ENCODE peak calls at places on chromosomes 6 and 20, in six cellular contexts. One of them, this sample, is unnamed.
A peak's percentile ranks its signal among the peaks of the same experiment; 100 is the strongest.

GRCh38 chr6:147508871-147509608 is 550 bp downstream of the SAMD5 start:
- DNase-seq in stomach: no peak
- DNase-seq in HepG2: no peak
- DNase-seq in upper lobe of left lung: peak; percentile 85
- DNase-seq in suprapubic skin: no peak
- DNase-seq in HCT116: no peak
- DNase-seq in this sample: peak; percentile 15

GRCh38 chr6:15268130-15268908 is 22.4 kb downstream of the JARID2 start:
- DNase-seq in stomach: no peak
- DNase-seq in HepG2: no peak
- DNase-seq in upper lobe of left lung: no peak
- DNase-seq in suprapubic skin: no peak
- DNase-seq in HCT116: no peak
- DNase-seq in this sample: no peak

GRCh38 chr6:41652876-41653641 is 14.8 kb downstream of the MDFI start:
- DNase-seq in stomach: peak; percentile 52
- DNase-seq in HepG2: no peak
- DNase-seq in upper lobe of left lung: peak; percentile 75
- DNase-seq in suprapubic skin: no peak
- DNase-seq in HCT116: no peak
- DNase-seq in this sample: no peak

GRCh38 chr20:58622671-58623578 is 28.2 kb upstream of the STX16 start:
- DNase-seq in stomach: no peak
- DNase-seq in HepG2: no peak
- DNase-seq in upper lobe of left lung: peak; percentile 40
- DNase-seq in suprapubic skin: no peak
- DNase-seq in HCT116: no peak
- DNase-seq in this sample: no peak

GRCh38 chr20:2599265-2600060 is 53.0 kb upstream of the NOP56 start:
- DNase-seq in stomach: no peak
- DNase-seq in HepG2: no peak
- DNase-seq in upper lobe of left lung: no peak
- DNase-seq in suprapubic skin: no peak
- DNase-seq in HCT116: no peak
- DNase-seq in this sample: peak; percentile 33

GRCh38 chr6:35483490-35483889 is 13.4 kb downstream of the TEAD3 start:
- DNase-seq in stomach: no peak
- DNase-seq in HepG2: no peak
- DNase-seq in upper lobe of left lung: no peak
- DNase-seq in suprapubic skin: no peak
- DNase-seq in HCT116: no peak
- DNase-seq in this sample: no peak

GRCh38 chr6:152461556-152461955 is 175.6 kb downstream of the SYNE1 start:
- DNase-seq in stomach: no peak
- DNase-seq in HepG2: no peak
- DNase-seq in upper lobe of left lung: no peak
- DNase-seq in suprapubic skin: no peak
- DNase-seq in HCT116: no peak
- DNase-seq in this sample: no peak

GRCh38 chr20:32742322-32743236 is 688 bp downstream of the COMMD7 start:
- DNase-seq in stomach: no peak
- DNase-seq in HepG2: no peak
- DNase-seq in upper lobe of left lung: no peak
- DNase-seq in suprapubic skin: no peak
- DNase-seq in HCT116: no peak
- DNase-seq in this sample: no peak

GRCh38 chr20:46809961-46810360 is 84.7 kb upstream of the EYA2 start:
- DNase-seq in stomach: no peak
- DNase-seq in HepG2: no peak
- DNase-seq in upper lobe of left lung: no peak
- DNase-seq in suprapubic skin: no peak
- DNase-seq in HCT116: no peak
- DNase-seq in this sample: no peak

GRCh38 chr6:19715166-19715558 is 122.0 kb upstream of the ID4 start:
- DNase-seq in stomach: no peak
- DNase-seq in HepG2: no peak
- DNase-seq in upper lobe of left lung: no peak
- DNase-seq in suprapubic skin: no peak
- DNase-seq in HCT116: no peak
- DNase-seq in this sample: no peak

GRCh38 chr6:140487586-140487985 is 1113.1 kb upstream of the CITED2 start:
- DNase-seq in stomach: no peak
- DNase-seq in HepG2: no peak
- DNase-seq in upper lobe of left lung: no peak
- DNase-seq in suprapubic skin: no peak
- DNase-seq in HCT116: no peak
- DNase-seq in this sample: no peak

GRCh38 chr20:61387204-61387958 is 135.3 kb downstream of the CDH4 start:
- DNase-seq in stomach: no peak
- DNase-seq in HepG2: no peak
- DNase-seq in upper lobe of left lung: peak; percentile 78
- DNase-seq in suprapubic skin: no peak
- DNase-seq in HCT116: no peak
- DNase-seq in this sample: no peak

GRCh38 chr6:41732601-41733348 is 2.6 kb downstream of the TFEB start:
- DNase-seq in stomach: peak; percentile 41
- DNase-seq in HepG2: no peak
- DNase-seq in upper lobe of left lung: no peak
- DNase-seq in suprapubic skin: no peak
- DNase-seq in HCT116: no peak
- DNase-seq in this sample: peak; percentile 70

GRCh38 chr6:115396112-115396906 is 664.4 kb downstream of the FRK start:
- DNase-seq in stomach: no peak
- DNase-seq in HepG2: no peak
- DNase-seq in upper lobe of left lung: no peak
- DNase-seq in suprapubic skin: no peak
- DNase-seq in HCT116: no peak
- DNase-seq in this sample: no peak

GRCh38 chr6:51349866-51350265 is 531.2 kb downstream of the TFAP2B start:
- DNase-seq in stomach: no peak
- DNase-seq in HepG2: peak; percentile 3
- DNase-seq in upper lobe of left lung: no peak
- DNase-seq in suprapubic skin: no peak
- DNase-seq in HCT116: no peak
- DNase-seq in this sample: peak; percentile 8

GRCh38 chr6:119161450-119161849 is 83.0 kb upstream of the FAM184A start:
- DNase-seq in stomach: no peak
- DNase-seq in HepG2: no peak
- DNase-seq in upper lobe of left lung: no peak
- DNase-seq in suprapubic skin: no peak
- DNase-seq in HCT116: no peak
- DNase-seq in this sample: no peak

GRCh38 chr6:160239929-160240690 is 18.5 kb downstream of the SLC22A2 start:
- DNase-seq in stomach: no peak
- DNase-seq in HepG2: no peak
- DNase-seq in upper lobe of left lung: no peak
- DNase-seq in suprapubic skin: no peak
- DNase-seq in HCT116: no peak
- DNase-seq in this sample: no peak

GRCh38 chr6:11412011-11412424 is 125.5 kb upstream of the TMEM170B start:
- DNase-seq in stomach: no peak
- DNase-seq in HepG2: no peak
- DNase-seq in upper lobe of left lung: no peak
- DNase-seq in suprapubic skin: no peak
- DNase-seq in HCT116: no peak
- DNase-seq in this sample: no peak

GRCh38 chr6:44078795-44079671 is 48.2 kb downstream of the MRPL14 start:
- DNase-seq in stomach: peak; percentile 82
- DNase-seq in HepG2: peak; percentile 79
- DNase-seq in upper lobe of left lung: no peak
- DNase-seq in suprapubic skin: no peak
- DNase-seq in HCT116: peak; percentile 60
- DNase-seq in this sample: peak; percentile 82

DNA sequence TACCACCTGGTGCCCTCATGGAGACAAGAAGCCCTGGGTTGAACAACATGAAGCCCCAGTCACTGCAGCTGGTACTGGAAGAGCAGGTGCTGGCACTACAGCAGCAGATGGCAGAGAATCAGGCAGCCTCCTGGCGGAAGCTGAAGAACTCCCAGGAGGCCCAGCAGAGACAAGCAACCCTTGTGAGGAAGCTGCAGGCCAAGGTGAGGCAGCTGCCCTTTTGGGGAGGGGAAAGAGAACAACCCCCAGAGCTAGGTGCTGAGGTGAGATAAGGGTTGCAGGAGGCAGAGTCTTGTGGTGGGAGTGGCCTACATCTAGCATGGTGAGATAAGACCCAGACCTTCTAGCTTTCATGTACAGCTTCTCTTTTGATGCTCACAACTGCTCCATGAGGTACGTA is 7.0 kb downstream of the CEP250 start:
- DNase-seq in stomach: no peak
- DNase-seq in HepG2: no peak
- DNase-seq in upper lobe of left lung: no peak
- DNase-seq in suprapubic skin: no peak
- DNase-seq in HCT116: no peak
- DNase-seq in this sample: no peak
- TF ChIP-seq POLR2AphosphoS5 in stomach: no peak
- TF ChIP-seq POLR2AphosphoS5 in HepG2: no peak
- TF ChIP-seq POLR2AphosphoS5 in upper lobe of left lung: no peak
- TF ChIP-seq POLR2AphosphoS5 in suprapubic skin: no peak
- TF ChIP-seq POLR2AphosphoS5 in HCT116: no peak
- TF ChIP-seq POLR2AphosphoS5 in this sample: no peak

GRCh38 chr6:22349051-22349450 is 52.2 kb upstream of the PRL start:
- DNase-seq in stomach: no peak
- DNase-seq in HepG2: no peak
- DNase-seq in upper lobe of left lung: no peak
- DNase-seq in suprapubic skin: no peak
- DNase-seq in HCT116: no peak
- DNase-seq in this sample: no peak
- TF ChIP-seq POLR2A in stomach: no peak
- TF ChIP-seq POLR2A in HepG2: no peak
- TF ChIP-seq POLR2A in upper lobe of left lung: no peak
- TF ChIP-seq POLR2A in suprapubic skin: no peak
- TF ChIP-seq POLR2A in HCT116: no peak
- TF ChIP-seq POLR2A in this sample: no peak

GRCh38 chr6:17869753-17870050 is 117.7 kb downstream of the KIF13A start:
- DNase-seq in stomach: no peak
- DNase-seq in HepG2: no peak
- DNase-seq in upper lobe of left lung: no peak
- DNase-seq in suprapubic skin: no peak
- DNase-seq in HCT116: no peak
- DNase-seq in this sample: no peak

GRCh38 chr6:17869010-17869752 is 118.3 kb downstream of the KIF13A start:
- DNase-seq in stomach: no peak
- DNase-seq in HepG2: no peak
- DNase-seq in upper lobe of left lung: no peak
- DNase-seq in suprapubic skin: no peak
- DNase-seq in HCT116: no peak
- DNase-seq in this sample: no peak

GRCh38 chr6:17865798-17866725 is 121.4 kb downstream of the KIF13A start:
- DNase-seq in stomach: peak; percentile 39
- DNase-seq in HepG2: peak; percentile 53
- DNase-seq in upper lobe of left lung: no peak
- DNase-seq in suprapubic skin: peak; percentile 84
- DNase-seq in HCT116: peak; percentile 98
- DNase-seq in this sample: peak; percentile 18

GRCh38 chr6:17866876-17867444 is 120.5 kb downstream of the KIF13A start:
- DNase-seq in stomach: no peak
- DNase-seq in HepG2: peak; percentile 47
- DNase-seq in upper lobe of left lung: no peak
- DNase-seq in suprapubic skin: no peak
- DNase-seq in HCT116: no peak
- DNase-seq in this sample: no peak

DNA sequence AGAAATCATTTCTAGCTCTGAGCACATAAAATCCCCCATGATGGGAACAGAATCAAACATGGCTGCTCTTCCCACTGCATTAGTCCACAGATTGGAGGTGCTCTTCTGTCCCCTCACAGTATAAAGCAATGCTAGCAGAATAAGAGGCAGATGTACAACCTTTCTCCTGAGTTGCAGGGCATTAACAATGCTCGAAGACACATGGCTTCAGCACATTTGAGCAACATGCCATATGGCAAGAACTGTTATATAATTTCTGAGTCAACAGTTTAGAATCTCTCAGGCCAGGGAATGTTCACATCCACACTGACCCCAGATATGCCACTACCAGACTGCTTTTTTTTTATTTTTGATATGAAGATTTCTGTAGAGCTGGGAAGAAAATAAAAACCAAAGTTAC is 119.6 kb downstream of the KIF13A start:
- DNase-seq in stomach: no peak
- DNase-seq in HepG2: peak; percentile 27
- DNase-seq in upper lobe of left lung: no peak
- DNase-seq in suprapubic skin: no peak
- DNase-seq in HCT116: no peak
- DNase-seq in this sample: no peak
- TF ChIP-seq POLR2AphosphoS5 in stomach: peak; percentile 9
- TF ChIP-seq POLR2AphosphoS5 in HepG2: no peak
- TF ChIP-seq POLR2AphosphoS5 in upper lobe of left lung: no peak
- TF ChIP-seq POLR2AphosphoS5 in suprapubic skin: no peak
- TF ChIP-seq POLR2AphosphoS5 in HCT116: no peak
- TF ChIP-seq POLR2AphosphoS5 in this sample: peak; percentile 24

GRCh38 chr6:33619166-33619565 is 2.0 kb upstream of the ITPR3 start:
- DNase-seq in stomach: no peak
- DNase-seq in HepG2: no peak
- DNase-seq in upper lobe of left lung: no peak
- DNase-seq in suprapubic skin: peak; percentile 28
- DNase-seq in HCT116: no peak
- DNase-seq in this sample: no peak

GRCh38 chr6:33621396-33622388 is 570 bp downstream of the ITPR3 start:
- DNase-seq in stomach: peak; percentile 63
- DNase-seq in HepG2: no peak
- DNase-seq in upper lobe of left lung: peak; percentile 88
- DNase-seq in suprapubic skin: no peak
- DNase-seq in HCT116: no peak
- DNase-seq in this sample: peak; percentile 60

GRCh38 chr6:33622456-33623431 is 1.6 kb downstream of the ITPR3 start:
- DNase-seq in stomach: peak; percentile 63
- DNase-seq in HepG2: no peak
- DNase-seq in upper lobe of left lung: no peak
- DNase-seq in suprapubic skin: no peak
- DNase-seq in HCT116: no peak
- DNase-seq in this sample: peak; percentile 59

GRCh38 chr6:33620158-33620583 is 951 bp upstream of the ITPR3 start:
- DNase-seq in stomach: peak; percentile 74
- DNase-seq in HepG2: no peak
- DNase-seq in upper lobe of left lung: peak; percentile 88
- DNase-seq in suprapubic skin: no peak
- DNase-seq in HCT116: no peak
- DNase-seq in this sample: peak; percentile 63

DNA sequence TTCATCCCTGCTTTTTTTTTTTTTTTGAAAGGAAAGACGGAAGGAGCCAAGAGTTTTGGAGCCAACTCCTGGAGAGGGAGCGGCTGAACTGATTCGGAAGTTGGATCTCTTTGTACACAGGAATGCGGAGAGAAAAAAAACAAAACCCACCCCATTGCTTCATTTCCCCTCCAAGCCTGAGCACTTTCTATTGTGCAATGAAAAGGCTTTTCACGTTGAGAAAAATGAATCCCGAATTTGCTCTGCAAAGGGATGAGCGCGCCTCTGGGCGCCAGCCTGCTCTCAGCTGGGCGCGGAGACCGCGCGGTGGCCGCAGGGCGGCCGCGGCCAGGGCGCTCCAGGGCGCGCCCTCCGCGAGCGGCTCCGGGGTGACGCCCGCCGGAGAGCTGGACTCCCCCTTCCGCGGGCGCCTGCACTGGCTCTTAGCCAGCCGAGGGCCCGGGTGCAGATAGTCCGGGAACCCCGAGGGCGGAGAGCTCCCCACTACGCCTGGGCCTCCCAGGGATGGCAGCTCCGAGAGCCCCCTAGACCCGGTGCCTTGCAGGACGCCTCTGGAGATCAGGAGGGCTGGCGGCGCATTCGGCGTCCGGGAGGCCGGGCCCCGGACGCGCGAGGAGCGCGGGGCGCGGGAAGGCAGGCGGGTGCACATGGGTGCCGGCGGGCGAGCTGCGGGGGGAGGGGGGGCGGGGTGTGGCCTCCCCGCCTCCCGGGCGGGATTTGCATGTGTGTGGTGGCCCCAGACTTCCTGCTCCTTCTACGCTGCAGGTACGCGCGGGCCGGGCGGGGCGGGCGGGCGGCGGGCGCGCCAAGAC is at the start of gene ITPR3:
- DNase-seq in stomach: peak; percentile 79
- DNase-seq in HepG2: no peak
- DNase-seq in upper lobe of left lung: peak; percentile 93
- DNase-seq in suprapubic skin: no peak
- DNase-seq in HCT116: peak; percentile 37
- DNase-seq in this sample: peak; percentile 81
- TF ChIP-seq POLR2A in stomach: no peak
- TF ChIP-seq POLR2A in HepG2: no peak
- TF ChIP-seq POLR2A in upper lobe of left lung: no peak
- TF ChIP-seq POLR2A in suprapubic skin: no peak
- TF ChIP-seq POLR2A in HCT116: peak; percentile 21
- TF ChIP-seq POLR2A in this sample: no peak